ENCODE peak calls at places on chromosomes 3 and 15, in nine cellular contexts. P is fibroblast of lung; I is testis; U is CD8-positive, alpha-beta T cell; A is left lung; D is MM.1S; E is OCI-LY7; B is heart right ventricle; O is SJCRH30. J is an unnamed sample.

GRCh38 chr3:165827883-165828282 is 9.3 kb downstream of the BCHE start:
- DNase-seq in P (no peak), I (no peak), U (no peak), A (no peak), D (no peak), E (no peak), B (no peak), O (no peak), J (no peak)

GRCh38 chr15:34126522-34126921 is 24.6 kb downstream of the PGBD4 start:
- DNase-seq in P (no peak), I (no peak), U (no peak), A (no peak), D (no peak), E (no peak), B (no peak), O (no peak), J (no peak)

GRCh38 chr3:150315711-150316110 is 92.4 kb upstream of the TSC22D2 start:
- DNase-seq in P (no peak), I (no peak), U (no peak), A (no peak), D (no peak), E (no peak), B (no peak), O (no peak), J (no peak)

GRCh38 chr3:4323246-4324027 is 20.3 kb downstream of the SETMAR start:
- DNase-seq in P (no peak), I (no peak), U (no peak), A (no peak), D (no peak), E (no peak), B (no peak), O (no peak), J (no peak)

GRCh38 chr3:5013021-5013906 is 34.0 kb downstream of the BHLHE40 start:
- DNase-seq in P (peak; percentile 76), I (no peak), U (no peak), A (no peak), D (no peak), E (no peak), B (no peak), O (peak; percentile 37), J (peak; percentile 57)

GRCh38 chr3:138187296-138188012 is at the start of gene ARMC8:
- DNase-seq in P (no peak), I (peak; percentile 61), U (no peak), A (peak; percentile 59), D (peak; percentile 65), E (no peak), B (no peak), O (peak; percentile 76), J (peak; percentile 45)

GRCh38 chr3:195154111-195154791 is 116.7 kb downstream of the XXYLT1 start:
- DNase-seq in P (peak; percentile 38), I (peak; percentile 29), U (no peak), A (no peak), D (no peak), E (no peak), B (peak; percentile 41), O (peak; percentile 15), J (no peak)

GRCh38 chr3:64555351-64555750 is 132.4 kb downstream of the ADAMTS9 start:
- DNase-seq in P (no peak), I (no peak), U (no peak), A (no peak), D (no peak), E (no peak), B (no peak), O (no peak), J (no peak)

GRCh38 chr15:72334842-72335241 is 14.9 kb upstream of the CELF6 start:
- DNase-seq in P (no peak), I (no peak), U (no peak), A (no peak), D (no peak), E (no peak), B (no peak), O (no peak), J (no peak)

GRCh38 chr15:33068531-33068990 is 126.0 kb downstream of the FMN1 start:
- DNase-seq in P (peak; percentile 42), I (no peak), U (no peak), A (peak; percentile 83), D (peak; percentile 71), E (no peak), B (peak; percentile 19), O (peak; percentile 74), J (peak; percentile 51)

GRCh38 chr3:192212979-192213378 is 514.4 kb downstream of the FGF12 start:
- DNase-seq in P (no peak), I (no peak), U (no peak), A (no peak), D (no peak), E (no peak), B (no peak), O (no peak), J (no peak)

GRCh38 chr3:57815034-57815433 is 58.9 kb downstream of the SLMAP start:
- DNase-seq in P (no peak), I (no peak), U (no peak), A (no peak), D (no peak), E (peak; percentile 39), B (no peak), O (no peak), J (no peak)

GRCh38 chr15:48541659-48542334 is 103.7 kb downstream of the FBN1 start:
- DNase-seq in P (peak; percentile 84), I (no peak), U (no peak), A (no peak), D (peak; percentile 59), E (no peak), B (peak; percentile 18), O (no peak), J (peak; percentile 37)

GRCh38 chr3:55185380-55185779 is 257.5 kb upstream of the LRTM1 start:
- DNase-seq in P (peak; percentile 64), I (no peak), U (no peak), A (no peak), D (no peak), E (no peak), B (no peak), O (no peak), J (no peak)

GRCh38 chr3:79167651-79168416 is 600.0 kb downstream of the ROBO1 start:
- DNase-seq in P (peak; percentile 97), I (no peak), U (no peak), A (no peak), D (no peak), E (no peak), B (no peak), O (no peak), J (peak; percentile 54)

GRCh38 chr3:152539191-152539764 is 270.5 kb downstream of the MBNL1 start:
- DNase-seq in P (no peak), I (no peak), U (no peak), A (no peak), D (no peak), E (peak; percentile 16), B (no peak), O (no peak), J (no peak)

GRCh38 chr3:116037954-116038911 is 407.1 kb downstream of the LSAMP start:
- DNase-seq in P (no peak), I (no peak), U (no peak), A (no peak), D (peak; percentile 15), E (peak; percentile 6), B (no peak), O (no peak), J (no peak)

GRCh38 chr15:49758856-49759255 is 138.0 kb downstream of the DTWD1 start:
- DNase-seq in P (peak; percentile 33), I (no peak), U (no peak), A (no peak), D (no peak), E (no peak), B (no peak), O (no peak), J (no peak)

GRCh38 chr3:44184319-44184953 is 57.2 kb upstream of the TOPAZ1 start:
- DNase-seq in P (no peak), I (no peak), U (no peak), A (no peak), D (peak; percentile 90), E (peak; percentile 18), B (no peak), O (peak; percentile 4), J (no peak)

GRCh38 chr3:194000100-194000499 is 135.8 kb upstream of the HES1 start:
- DNase-seq in P (no peak), I (no peak), U (no peak), A (no peak), D (no peak), E (no peak), B (no peak), O (no peak), J (no peak)
- H3K4me1 ChIP-seq in P (peaks cover 11% of the 10 kb centered on the region), I (peaks cover 38% of the 10 kb centered on the region), U (no peaks in the 10 kb centered on the region), A (peaks cover 18% of the 10 kb centered on the region), D (peaks cover 11% of the 10 kb centered on the region), E (peaks cover 17% of the 10 kb centered on the region), B (peaks cover 13% of the 10 kb centered on the region), O (peaks cover 13% of the 10 kb centered on the region), J (peaks cover 9% of the 10 kb centered on the region)

GRCh38 chr3:71305246-71306206 is 278.0 kb downstream of the FOXP1 start:
- DNase-seq in P (peak; percentile 66), I (peak; percentile 28), U (no peak), A (peak; percentile 42), D (peak; percentile 21), E (no peak), B (peak; percentile 42), O (peak; percentile 15), J (no peak)
- H3K27ac ChIP-seq in P (no peak overlapping the region), I (peak overlapping the region; percentile 2), U (peak overlapping the region; percentile 80), A (peak overlapping the region; percentile 52), D (peak overlapping the region; percentile 49), E (no peak overlapping the region), B (peak overlapping the region; percentile 72), O (peak overlapping the region; percentile 23), J (no peak overlapping the region)

GRCh38 chr3:184590795-184591194 is 29.2 kb downstream of the EPHB3 start:
- DNase-seq in P (peak; percentile 64), I (no peak), U (no peak), A (no peak), D (no peak), E (no peak), B (no peak), O (peak; percentile 78), J (no peak)
- H3K4me1 ChIP-seq in P (peaks cover 4% of the 10 kb centered on the region), I (peaks cover 21% of the 10 kb centered on the region), U (no peaks in the 10 kb centered on the region), A (no peaks in the 10 kb centered on the region), D (no peaks in the 10 kb centered on the region), E (no peaks in the 10 kb centered on the region), B (peaks cover 3% of the 10 kb centered on the region), O (peaks cover 44% of the 10 kb centered on the region), J (no peaks in the 10 kb centered on the region)

GRCh38 chr3:66537735-66538134 is 36.9 kb upstream of the LRIG1 start:
- DNase-seq in P (no peak), I (no peak), U (no peak), A (no peak), D (no peak), E (no peak), B (no peak), O (no peak), J (no peak)

GRCh38 chr3:66538390-66538789 is 37.6 kb upstream of the LRIG1 start:
- DNase-seq in P (no peak), I (no peak), U (no peak), A (no peak), D (no peak), E (no peak), B (no peak), O (no peak), J (no peak)

GRCh38 chr3:66534304-66534703 is 33.5 kb upstream of the LRIG1 start:
- DNase-seq in P (no peak), I (no peak), U (no peak), A (no peak), D (no peak), E (no peak), B (no peak), O (no peak), J (no peak)

GRCh38 chr3:66539466-66539989 is 38.7 kb upstream of the LRIG1 start:
- DNase-seq in P (no peak), I (no peak), U (no peak), A (no peak), D (no peak), E (no peak), B (no peak), O (peak; percentile 4), J (no peak)

GRCh38 chr3:66536791-66537190 is 36.0 kb upstream of the LRIG1 start:
- DNase-seq in P (no peak), I (no peak), U (no peak), A (no peak), D (no peak), E (no peak), B (no peak), O (no peak), J (no peak)
- H3K27ac ChIP-seq in P (no peak overlapping the region), I (no peak overlapping the region), U (no peak overlapping the region), A (no peak overlapping the region), D (no peak overlapping the region), E (no peak overlapping the region), B (no peak overlapping the region), O (no peak overlapping the region), J (no peak overlapping the region)

J was measured in foreskin keratinocyte.